ENCODE peak calls at places on chromosomes 1 and 21, in four cellular contexts. O is H9, K is heart left ventricle, C is tibial artery. F is an unnamed sample. For H3K4me1 and H3K27me3, the result is how much of the 10 kb centered on the place peaks cover.

GRCh38 chr1:172663726-172664125 is 4.8 kb downstream of the FASLG start:
- DNase-seq in C (no peak), K (no peak), O (no peak), F (no peak)

GRCh38 chr1:26541816-26542711 is 12.5 kb downstream of the RPS6KA1 start:
- DNase-seq in C (peak), O (peak), K (peak), F (peak)

GRCh38 chr1:207938016-207938415 is 27.1 kb upstream of the CD34 start:
- DNase-seq in K (no peak), O (no peak), C (no peak), F (no peak)

GRCh38 chr21:21712761-21713558 is 714.8 kb downstream of the NCAM2 start:
- DNase-seq in C (no peak), O (no peak), K (no peak), F (no peak)

GRCh38 chr1:225881081-225882007 is 836 bp downstream of the TMEM63A start:
- DNase-seq in O (peak), C (peak), K (peak), F (peak)

GRCh38 chr21:27713159-27714109 is 746.5 kb upstream of the ADAMTS5 start:
- DNase-seq in O (no peak), K (no peak), C (no peak), F (peak)

GRCh38 chr1:7642418-7642704 is 128.7 kb upstream of the VAMP3 start:
- DNase-seq in K (no peak), C (no peak), O (no peak), F (no peak)

GRCh38 chr1:16118706-16119105 is 37.2 kb downstream of the EPHA2 start:
- DNase-seq in C (no peak), K (peak), O (peak), F (no peak)

GRCh38 chr1:78292361-78292760 is 198.4 kb upstream of the PTGFR start:
- DNase-seq in O (no peak), C (no peak), K (peak), F (no peak)

GRCh38 chr1:185813401-185813979 is 79.3 kb downstream of the HMCN1 start:
- DNase-seq in C (no peak), K (no peak), O (no peak), F (peak)

GRCh38 chr1:82330330-82330729 is 529.6 kb downstream of the ADGRL2 start:
- DNase-seq in K (no peak), O (peak), C (no peak), F (no peak)

GRCh38 chr1:220149742-220150141 is 55.8 kb downstream of the IARS2 start:
- DNase-seq in O (no peak), C (no peak), K (no peak), F (no peak)
- H3K27ac ChIP-seq in O (no peak), C (no peak), K (peak), F (no peak)

GRCh38 chr1:55215194-55216021 is at the start of gene USP24:
- DNase-seq in O (peak), K (peak), C (peak), F (peak)

GRCh38 chr1:55213885-55214213 is 1.3 kb downstream of the USP24 start:
- DNase-seq in K (no peak), O (peak), C (no peak), F (peak)

GRCh38 chr1:55216078-55216477 is 914 bp upstream of the USP24 start:
- DNase-seq in O (no peak), K (no peak), C (no peak), F (peak)

GRCh38 chr1:55214214-55214902 is 806 bp downstream of the USP24 start:
- DNase-seq in O (peak), C (peak), K (peak), F (peak)

GRCh38 chr1:55214903-55215193 is 316 bp downstream of the USP24 start:
- DNase-seq in C (peak), K (peak), O (peak), F (peak)
- H3K4me1 ChIP-seq in C (under half), K (under half), O (under half), F (under half)

GRCh38 chr1:91791103-91791502 is 94.8 kb downstream of the TGFBR3 start:
- DNase-seq in C (no peak), O (no peak), K (no peak), F (no peak)

GRCh38 chr1:91792393-91793032 is 93.4 kb downstream of the TGFBR3 start:
- DNase-seq in K (no peak), O (no peak), C (no peak), F (no peak)

GRCh38 chr1:91793189-91793588 is 92.8 kb downstream of the TGFBR3 start:
- DNase-seq in O (no peak), C (no peak), K (no peak), F (no peak)

GRCh38 chr1:91790296-91790851 is 95.6 kb downstream of the TGFBR3 start:
- DNase-seq in C (no peak), K (no peak), O (no peak), F (no peak)

DNA sequence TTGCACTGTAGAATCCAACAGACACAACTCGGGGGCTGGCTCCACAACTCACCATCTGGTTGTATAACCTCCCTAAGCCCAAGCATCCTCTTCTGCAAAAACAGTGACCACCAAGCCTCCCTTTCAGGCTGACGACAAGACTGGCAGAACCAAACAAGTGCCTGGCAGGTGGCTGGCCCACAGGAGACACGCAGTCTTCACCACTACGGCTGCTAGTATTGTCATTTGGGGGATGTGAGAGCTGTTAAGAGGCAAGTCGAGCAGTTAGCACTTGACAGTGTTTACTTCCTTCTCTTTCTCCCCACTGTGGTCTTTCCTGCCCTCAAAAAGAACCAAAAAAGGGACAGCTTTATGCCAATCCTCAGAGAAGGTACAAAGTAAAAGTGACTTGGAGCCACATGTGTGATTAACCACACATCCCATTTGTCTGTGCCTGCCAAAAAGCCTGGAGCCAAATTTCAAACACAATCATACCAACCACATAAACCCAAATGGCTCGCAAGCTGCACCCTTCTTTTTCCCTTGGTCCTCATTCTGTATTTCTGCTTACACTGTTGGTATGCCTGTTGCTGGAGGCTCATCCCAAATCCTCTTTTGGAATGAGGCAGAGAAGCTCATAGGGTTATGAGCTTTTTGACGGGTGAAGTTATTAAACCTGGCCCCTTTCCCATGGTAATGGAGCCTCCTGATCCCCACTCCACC is 94.1 kb downstream of the TGFBR3 start:
- DNase-seq in K (no peak), C (no peak), O (no peak), F (no peak)
- H3K27me3 ChIP-seq in K (under half), C (under half), O (under half), F (under half)

GRCh38 chr1:215380566-215380965 is 186.5 kb upstream of the KCTD3 start:
- DNase-seq in O (no peak), C (no peak), K (no peak), F (no peak)

GRCh38 chr1:215376544-215377264 is 190.4 kb upstream of the KCTD3 start:
- DNase-seq in K (no peak), O (no peak), C (no peak), F (no peak)

GRCh38 chr1:215375386-215375785 is 191.7 kb upstream of the KCTD3 start:
- DNase-seq in C (no peak), O (no peak), K (no peak), F (no peak)

DNA sequence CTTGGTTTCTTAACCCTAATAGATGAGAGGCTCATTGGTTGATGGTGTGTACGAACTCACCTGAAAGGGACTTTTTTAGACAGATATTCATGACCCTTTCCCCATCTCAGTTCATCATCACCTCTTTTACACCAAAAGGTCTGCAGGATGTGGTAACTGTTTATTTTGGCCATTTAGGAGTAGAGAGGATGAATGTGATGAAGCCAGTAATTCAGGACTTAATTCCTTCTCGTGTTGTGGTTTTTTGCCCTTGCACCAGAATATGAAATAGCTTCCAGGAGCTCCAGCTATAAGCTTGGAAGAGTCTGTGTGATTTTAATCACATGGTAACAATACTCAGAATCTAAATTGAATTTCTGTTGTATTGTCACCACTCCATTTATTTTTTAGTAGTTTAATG is 189.4 kb upstream of the KCTD3 start:
- DNase-seq in K (no peak), C (no peak), O (no peak), F (no peak)
- H3K27ac ChIP-seq in K (no peak), C (no peak), O (no peak), F (no peak)

DNA sequence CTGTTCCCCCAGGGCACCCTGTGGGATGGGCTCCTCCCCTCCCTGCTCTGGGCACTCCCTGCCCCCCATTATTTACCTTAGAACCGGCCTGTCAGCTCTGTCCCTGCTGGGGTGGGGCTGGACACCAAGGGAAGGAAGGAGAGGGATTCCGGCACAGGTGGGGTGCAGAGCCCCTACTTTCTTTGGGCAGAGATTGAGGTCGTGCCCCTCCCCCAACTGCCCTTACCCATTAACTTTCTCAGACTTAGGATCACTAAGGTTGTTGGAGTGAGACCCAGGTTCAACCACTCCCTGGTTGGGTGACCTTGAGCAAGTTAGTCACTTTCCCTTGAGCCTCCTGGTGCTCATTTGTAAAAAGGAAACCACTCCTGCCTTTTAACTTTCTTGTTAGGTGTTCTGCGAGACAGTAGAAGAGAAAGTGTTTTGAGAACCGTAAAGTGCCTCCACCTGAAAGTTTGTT is 57.0 kb upstream of the SYNC start:
- DNase-seq in K (no peak), C (no peak), O (no peak), F (peak)
- H3K4me1 ChIP-seq in K (under half), C (under half), O (under half), F (under half)

DNA sequence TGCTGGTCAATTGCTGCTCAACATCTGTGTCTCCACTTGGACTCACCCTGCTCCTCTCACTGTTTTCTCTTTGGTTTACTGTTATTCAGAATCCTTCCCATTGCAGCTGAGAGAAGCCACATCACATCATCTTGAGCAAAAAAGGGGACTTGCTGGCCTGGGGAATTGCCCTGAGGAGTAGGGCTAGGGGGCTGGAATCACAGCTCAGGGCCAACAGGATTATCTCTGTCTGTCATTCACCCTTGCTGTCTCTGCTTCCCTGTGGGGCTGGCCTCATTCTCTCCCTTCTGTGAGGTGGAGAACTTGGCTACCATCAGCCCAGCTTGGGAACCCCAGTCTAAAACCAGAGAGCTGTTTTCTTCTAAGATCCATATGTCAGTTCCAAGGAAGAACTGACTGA is 140.7 kb upstream of the WNT4 start:
- DNase-seq in K (no peak), C (no peak), O (no peak), F (no peak)
- H3K27me3 ChIP-seq in K (under half), C (under half), O (under half), F (under half)

GRCh38 chr1:19403256-19403655 is 82.1 kb downstream of the CAPZB start:
- DNase-seq in C (no peak), K (no peak), O (no peak), F (no peak)
- H3K27ac ChIP-seq in C (peak), K (no peak), O (no peak), F (no peak)

GRCh38 chr1:63819795-63820194 is 46.0 kb downstream of the ROR1 start:
- DNase-seq in O (no peak), K (no peak), C (no peak), F (no peak)

GRCh38 chr1:63813829-63814277 is 40.0 kb downstream of the ROR1 start:
- DNase-seq in K (no peak), O (no peak), C (no peak), F (no peak)

GRCh38 chr1:63818567-63819340 is 44.9 kb downstream of the ROR1 start:
- DNase-seq in O (no peak), K (no peak), C (no peak), F (no peak)

GRCh38 chr1:63817700-63818099 is 43.9 kb downstream of the ROR1 start:
- DNase-seq in K (no peak), O (no peak), C (no peak), F (no peak)

GRCh38 chr1:63817152-63817667 is 43.4 kb downstream of the ROR1 start:
- DNase-seq in C (no peak), K (no peak), O (no peak), F (no peak)
- H3K4me1 ChIP-seq in C (under half), K (under half), O (under half), F (under half)

GRCh38 chr1:239956230-239956629 is 135.5 kb upstream of the FMN2 start:
- DNase-seq in O (no peak), C (no peak), K (no peak), F (no peak)
- H3K27me3 ChIP-seq in O (under half), C (under half), K (under half), F (under half)

F was measured in colonic mucosa.